ENCODE peak calls at places on chromosomes 7 and 10, in six cellular contexts. W is GM12878, E is HCT116, K is stomach, P is spleen, B is endothelial cell of umbilical vein. D is an unnamed sample.

GRCh38 chr7:212754-213153 is 20.4 kb downstream of the FAM20C start:
- DNase-seq in W (no peak), P (no peak), B (no peak), E (no peak), K (no peak), D (no peak)

GRCh38 chr7:55554055-55554454 is 18.2 kb downstream of the VOPP1 start:
- DNase-seq in E (no peak), P (no peak), K (no peak), W (no peak), B (peak; percentile 44), D (no peak)

GRCh38 chr7:23431596-23432284 is 38.6 kb downstream of the IGF2BP3 start:
- DNase-seq in B (no peak), E (no peak), P (no peak), W (no peak), K (no peak), D (no peak)

GRCh38 chr10:71339796-71340589 is 20.9 kb downstream of the SLC29A3 start:
- DNase-seq in P (no peak), E (peak; percentile 33), K (peak; percentile 70), B (no peak), W (no peak), D (no peak)

GRCh38 chr7:14717711-14718304 is 184.7 kb downstream of the DGKB start:
- DNase-seq in P (no peak), W (no peak), E (no peak), K (no peak), B (peak; percentile 48), D (no peak)

GRCh38 chr7:73504920-73505319 is 17.2 kb downstream of the BAZ1B start:
- DNase-seq in P (no peak), K (no peak), B (no peak), W (no peak), E (no peak), D (no peak)

GRCh38 chr7:104761892-104762291 is 252.1 kb upstream of the KMT2E start:
- DNase-seq in K (no peak), E (no peak), B (no peak), W (no peak), P (no peak), D (no peak)

GRCh38 chr10:58802047-58802446 is 289.4 kb downstream of the BICC1 start:
- DNase-seq in B (no peak), P (no peak), W (no peak), K (no peak), E (no peak), D (no peak)

GRCh38 chr7:27271384-27271783 is 28.8 kb downstream of the EVX1 start:
- DNase-seq in B (no peak), E (no peak), P (no peak), W (no peak), K (no peak), D (no peak)

GRCh38 chr10:97690138-97690537 is 3.1 kb upstream of the AVPI1 start:
- DNase-seq in B (no peak), K (no peak), E (no peak), W (no peak), P (peak; percentile 15), D (no peak)

GRCh38 chr10:110641256-110641655 is 2.9 kb upstream of the RBM20 start:
- DNase-seq in P (no peak), E (peak; percentile 42), K (no peak), B (no peak), W (no peak), D (no peak)

GRCh38 chr7:104150470-104150869 is 57.3 kb downstream of the ORC5 start:
- DNase-seq in P (no peak), B (no peak), K (no peak), E (no peak), W (no peak), D (no peak)

GRCh38 chr10:27741173-27742091 is 4.2 kb downstream of the MKX start:
- DNase-seq in P (peak; percentile 74), K (no peak), B (no peak), E (no peak), W (no peak), D (no peak)

GRCh38 chr7:131507592-131508331 is 48.7 kb downstream of the PODXL start:
- DNase-seq in B (peak; percentile 76), W (no peak), P (peak; percentile 95), K (peak; percentile 90), E (peak; percentile 44), D (peak; percentile 95)

GRCh38 chr10:121245799-121246198 is 352.4 kb downstream of the FGFR2 start:
- DNase-seq in W (no peak), E (no peak), K (no peak), B (no peak), P (no peak), D (no peak)

GRCh38 chr10:73044378-73045285 is 52.0 kb downstream of the P4HA1 start:
- DNase-seq in K (no peak), P (no peak), B (peak; percentile 96), W (no peak), E (no peak), D (no peak)

GRCh38 chr7:73626814-73627213 is 2.5 kb upstream of the MLXIPL start:
- DNase-seq in K (no peak), P (no peak), W (no peak), E (no peak), B (no peak), D (no peak)

GRCh38 chr10:11170993-11171416 is 153.3 kb downstream of the CELF2 start:
- DNase-seq in K (no peak), W (no peak), P (no peak), B (peak; percentile 47), E (no peak), D (no peak)

GRCh38 chr7:41035788-41036187 is 667.1 kb downstream of the INHBA start:
- DNase-seq in B (no peak), P (no peak), E (no peak), K (no peak), W (no peak), D (no peak)

GRCh38 chr7:27199820-27200760 is at the start of gene HOXA13:
- DNase-seq in W (no peak), E (peak; percentile 48), P (peak; percentile 76), K (no peak), B (no peak), D (no peak)

GRCh38 chr7:2577914-2578680 is 19.3 kb downstream of the IQCE start:
- DNase-seq in B (no peak), P (no peak), E (no peak), K (no peak), W (no peak), D (no peak)

DNA sequence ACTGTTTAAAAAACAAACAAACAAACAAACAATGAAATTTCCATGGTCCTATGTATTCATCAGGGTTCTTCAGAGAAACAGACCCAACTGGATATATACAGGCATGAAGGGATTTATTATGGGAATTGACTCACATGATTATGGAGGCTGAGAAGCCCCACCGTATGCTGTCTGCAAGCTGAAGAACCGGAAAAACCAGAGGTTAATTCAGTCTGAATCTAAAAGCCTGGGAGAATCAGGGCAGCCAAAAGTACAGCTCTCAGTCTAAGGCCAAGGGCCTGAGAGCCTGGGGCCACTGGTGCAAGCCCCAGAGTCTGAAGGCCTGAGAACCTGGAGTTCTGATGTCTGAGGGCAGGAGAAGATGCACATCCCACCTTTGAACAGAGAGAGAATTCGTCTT is 163.5 kb downstream of the MDFIC start:
- DNase-seq in K (no peak), E (no peak), B (no peak), W (no peak), P (no peak), D (no peak)
- TF ChIP-seq POLR2AphosphoS5 in K (no peak), E (no peak), B (no peak), W (no peak), P (no peak), D (no peak)

GRCh38 chr10:118798186-118798811 is 43.5 kb upstream of the CACUL1 start:
- DNase-seq in E (peak; percentile 26), W (no peak), K (no peak), P (no peak), B (no peak), D (no peak)

GRCh38 chr10:118802126-118802793 is 47.5 kb upstream of the CACUL1 start:
- DNase-seq in E (no peak), B (no peak), K (peak; percentile 13), W (no peak), P (peak; percentile 21), D (no peak)

GRCh38 chr10:118804262-118804773 is 49.5 kb upstream of the CACUL1 start:
- DNase-seq in E (no peak), W (no peak), B (no peak), K (no peak), P (no peak), D (no peak)

GRCh38 chr10:118799779-118800178 is 45.0 kb upstream of the CACUL1 start:
- DNase-seq in B (no peak), P (no peak), W (no peak), E (peak; percentile 60), K (no peak), D (no peak)

DNA sequence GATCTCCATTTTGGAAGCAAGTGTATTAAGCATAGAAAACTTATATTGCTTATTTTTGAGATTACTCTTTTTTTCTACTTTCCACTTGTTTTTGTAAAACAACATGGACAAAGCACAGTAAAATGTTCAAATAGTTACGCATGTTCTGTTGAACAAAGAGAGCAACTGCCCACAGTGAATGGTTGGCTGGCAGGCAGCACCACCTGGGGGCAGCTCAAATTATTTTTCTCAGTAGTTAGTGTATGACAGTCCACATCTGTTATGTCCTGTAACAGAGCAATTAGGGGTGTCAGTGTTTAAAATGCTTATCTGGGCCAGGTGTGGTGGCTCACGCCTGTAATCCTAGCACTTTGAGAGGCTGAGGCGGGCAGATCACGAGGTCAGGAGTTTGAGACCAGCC is 46.1 kb upstream of the CACUL1 start:
- DNase-seq in E (no peak), P (peak; percentile 51), W (no peak), B (peak; percentile 27), K (peak; percentile 34), D (no peak)
- TF ChIP-seq CTCF in E (peak; percentile 68), P (no peak), W (peak; percentile 28), B (no peak), K (peak; percentile 34), D (peak; percentile 52)

GRCh38 chr10:24951201-24952145 is 933 bp downstream of the PRTFDC1 start:
- DNase-seq in P (no peak), W (no peak), K (peak; percentile 34), B (peak; percentile 18), E (no peak), D (peak; percentile 91)
- TF ChIP-seq POLR2AphosphoS5 in P (no peak), W (no peak), K (no peak), B (no peak), E (no peak), D (no peak)

GRCh38 chr10:123044391-123044790 is 35.6 kb downstream of the ACADSB start:
- DNase-seq in W (no peak), E (peak; percentile 29), B (peak; percentile 18), P (no peak), K (no peak), D (no peak)
- TF ChIP-seq CTCF in W (peak; percentile 13), E (peak; percentile 76), B (no peak), P (no peak), K (no peak), D (no peak)

D was measured in esophagus muscularis mucosa.